ENCODE peak calls at places on chromosome 2, in four cellular contexts. D, X, W and Y are unnamed samples.

GRCh38 chr2:239261796-239262475 is 138.9 kb downstream of the HDAC4 start:
- DNase-seq in D (no peak), X (no peak), W (no peak), Y (no peak)

GRCh38 chr2:240245706-240246105 is 105.2 kb upstream of the OTOS start:
- DNase-seq in D (no peak), X (no peak), W (peak), Y (no peak)

GRCh38 chr2:16069933-16070647 is 129.7 kb downstream of the MYCN start:
- DNase-seq in D (no peak), X (peak), W (no peak), Y (no peak)

GRCh38 chr2:82819936-82820335 is 1639.1 kb downstream of the SUCLG1 start:
- DNase-seq in D (no peak), X (no peak), W (no peak), Y (no peak)

GRCh38 chr2:53087282-53087882 is 680.2 kb upstream of the CHAC2 start:
- DNase-seq in D (peak), X (no peak), W (peak), Y (no peak)

GRCh38 chr2:84849271-84849952 is 31.5 kb downstream of the TRABD2A start:
- DNase-seq in D (no peak), X (no peak), W (peak), Y (no peak)

GRCh38 chr2:219433666-219434467 is 776 bp upstream of the SPEG start:
- DNase-seq in D (peak), X (peak), W (peak), Y (no peak)

GRCh38 chr2:102141915-102142828 is at the start of gene IL1R1:
- DNase-seq in D (peak), X (peak), W (peak), Y (peak)

GRCh38 chr2:190533175-190533967 is 1.2 kb downstream of the NEMP2 start:
- DNase-seq in D (peak), X (no peak), W (no peak), Y (no peak)

GRCh38 chr2:100104718-100105677 is 37.4 kb downstream of the AFF3 start:
- DNase-seq in D (peak), X (peak), W (peak), Y (no peak)

GRCh38 chr2:150485114-150485870 is 2.2 kb downstream of the RND3 start:
- DNase-seq in D (peak), X (peak), W (peak), Y (peak)

GRCh38 chr2:128682266-128682665 is 363.6 kb upstream of the HS6ST1 start:
- DNase-seq in D (no peak), X (no peak), W (no peak), Y (no peak)

GRCh38 chr2:23826079-23826478 is 100.8 kb downstream of the ATAD2B start:
- DNase-seq in D (no peak), X (no peak), W (no peak), Y (no peak)

GRCh38 chr2:27282892-27283291 is 663 bp downstream of the TRIM54 start:
- DNase-seq in D (no peak), X (no peak), W (no peak), Y (no peak)

GRCh38 chr2:191115801-191116200 is 35.0 kb downstream of the STAT4 start:
- DNase-seq in D (no peak), X (no peak), W (peak), Y (no peak)

GRCh38 chr2:132788310-132788832 is 118.4 kb upstream of the LYPD1 start:
- DNase-seq in D (no peak), X (peak), W (no peak), Y (no peak)

GRCh38 chr2:125175415-125175814 is 1150.3 kb downstream of the CNTNAP5 start:
- DNase-seq in D (no peak), X (no peak), W (no peak), Y (no peak)

GRCh38 chr2:168773719-168774521 is 28.5 kb upstream of the NOSTRIN start:
- DNase-seq in D (peak), X (peak), W (peak), Y (peak)

GRCh38 chr2:226087505-226088365 is 688.2 kb downstream of the NYAP2 start:
- DNase-seq in D (no peak), X (no peak), W (no peak), Y (no peak)

GRCh38 chr2:234494361-234495075 is 2.4 kb downstream of the ARL4C start:
- DNase-seq in D (peak), X (no peak), W (peak), Y (peak)

GRCh38 chr2:174510583-174511189 is 23.9 kb upstream of the GPR155 start:
- DNase-seq in D (peak), X (no peak), W (peak), Y (no peak)

GRCh38 chr2:6864938-6865345 is 765 bp downstream of the CMPK2 start:
- DNase-seq in D (no peak), X (no peak), W (no peak), Y (peak)